ENCODE peak calls at places on chromosomes 13 and 19, in nine cellular contexts. V is A549; P is CD8-positive, alpha-beta memory T cell; R is stimulated activated CD8-positive, alpha-beta memory T cell treated with anti-CD3 and anti-CD28 coated beads, Interleukin-7, amount 100 ng/mL, for 1 hour; M is adrenal gland; S is HTR-8/SVneo; G is kidney tubule cell; I is central memory CD8-positive, alpha-beta T cell; O is OCI-LY7. A is an unnamed sample.

GRCh38 chr19:12987781-12988180 is 7.5 kb upstream of the NFIX start:
- DNase-seq in I (no peak), P (no peak), V (no peak), M (no peak), O (peak; percentile 30), S (no peak), G (no peak), R (no peak), A (no peak)

GRCh38 chr13:35388456-35388855 is 88.0 kb downstream of the MAB21L1 start:
- DNase-seq in O (no peak), M (no peak), P (no peak), S (no peak), I (no peak), V (no peak), G (no peak), R (no peak), A (no peak)

GRCh38 chr19:13118424-13119193 is 545 bp downstream of the NACC1 start:
- DNase-seq in P (no peak), O (peak; percentile 75), V (peak; percentile 38), M (peak; percentile 69), I (no peak), S (peak; percentile 84), R (no peak), G (peak; percentile 65), A (peak; percentile 49)

GRCh38 chr13:49399801-49400472 is 43.9 kb downstream of the CAB39L start:
- DNase-seq in S (no peak), G (no peak), I (no peak), R (no peak), O (peak; percentile 21), M (no peak), V (no peak), P (no peak), A (no peak)

GRCh38 chr19:18119243-18120105 is 21.9 kb downstream of the MAST3 start:
- DNase-seq in S (no peak), R (no peak), P (peak; percentile 62), G (no peak), V (no peak), M (no peak), I (peak; percentile 47), O (peak; percentile 63), A (peak; percentile 38)

GRCh38 chr13:24627090-24627714 is 53.0 kb upstream of the ATP12A start:
- DNase-seq in G (peak; percentile 47), I (no peak), V (peak; percentile 13), P (no peak), R (no peak), O (no peak), M (no peak), S (no peak), A (no peak)

GRCh38 chr13:45595968-45596367 is 19.6 kb downstream of the ERICH6B start:
- DNase-seq in G (no peak), V (no peak), I (no peak), R (no peak), S (no peak), P (no peak), O (no peak), M (no peak), A (no peak)

GRCh38 chr19:10780368-10780767 is 55.6 kb downstream of the TMED1 start:
- DNase-seq in R (no peak), O (no peak), V (no peak), G (no peak), S (no peak), M (no peak), P (no peak), I (no peak), A (no peak)

GRCh38 chr13:98443800-98444325 is 133.0 kb downstream of the STK24 start:
- DNase-seq in S (no peak), P (no peak), I (no peak), V (no peak), M (no peak), G (no peak), R (no peak), O (no peak), A (no peak)

GRCh38 chr19:3440082-3440481 is 40.2 kb downstream of the SMIM24 start:
- DNase-seq in V (peak; percentile 63), I (peak; percentile 38), S (no peak), R (peak; percentile 12), M (no peak), P (peak; percentile 26), G (peak; percentile 37), O (peak; percentile 50), A (peak; percentile 35)

GRCh38 chr13:93450761-93451160 is 224.2 kb downstream of the GPC6 start:
- DNase-seq in R (no peak), I (no peak), G (no peak), P (no peak), O (no peak), S (no peak), M (no peak), V (no peak), A (no peak)

GRCh38 chr13:44855860-44856259 is 133.4 kb downstream of the NUFIP1 start:
- DNase-seq in P (no peak), O (no peak), S (no peak), M (no peak), G (no peak), R (no peak), I (no peak), V (no peak), A (no peak)

GRCh38 chr19:56312337-56312736 is 2.3 kb downstream of the ZSCAN5A start:
- DNase-seq in G (no peak), O (no peak), R (no peak), M (no peak), S (no peak), P (no peak), V (no peak), I (no peak), A (no peak)

GRCh38 chr19:19997656-19998268 is 41.5 kb downstream of the ZNF682 start:
- DNase-seq in M (no peak), I (peak; percentile 13), G (peak; percentile 2), O (peak; percentile 56), P (peak; percentile 19), V (no peak), R (peak; percentile 4), S (no peak), A (no peak)

GRCh38 chr19:38362076-38362945 is 12.1 kb upstream of the PSMD8 start:
- DNase-seq in O (peak; percentile 74), V (peak; percentile 94), M (peak; percentile 82), R (peak; percentile 37), S (peak; percentile 78), G (peak; percentile 62), P (peak; percentile 43), I (no peak), A (no peak)

GRCh38 chr19:44623080-44623479 is 9.7 kb downstream of the IGSF23 start:
- DNase-seq in M (no peak), G (peak; percentile 51), P (no peak), O (no peak), R (no peak), S (no peak), I (no peak), V (no peak), A (no peak)

GRCh38 chr19:47427241-47428176 is 8.2 kb upstream of the MEIS3 start:
- DNase-seq in V (peak; percentile 93), M (peak; percentile 65), S (peak; percentile 86), P (peak; percentile 56), R (peak; percentile 19), I (peak; percentile 46), G (peak; percentile 61), O (peak; percentile 76), A (no peak)

GRCh38 chr19:29666634-29667389 is 1.6 kb downstream of the PLEKHF1 start:
- DNase-seq in S (no peak), M (peak; percentile 41), R (no peak), G (peak; percentile 58), V (no peak), O (no peak), P (no peak), I (no peak), A (peak; percentile 43)

GRCh38 chr13:90768116-90768515 is 579.4 kb upstream of the MIR17HG start:
- DNase-seq in P (no peak), M (no peak), G (no peak), R (no peak), V (no peak), I (no peak), O (no peak), S (no peak), A (no peak)

GRCh38 chr19:12669272-12670158 is 2.9 kb downstream of the WDR83 start:
- DNase-seq in I (peak; percentile 69), P (peak; percentile 74), V (peak; percentile 71), R (peak; percentile 48), G (peak; percentile 87), M (peak; percentile 76), S (peak; percentile 86), O (peak; percentile 88), A (peak; percentile 45)

GRCh38 chr19:5718579-5719273 is 1.2 kb downstream of the LONP1 start:
- DNase-seq in M (peak; percentile 69), S (peak; percentile 28), I (no peak), G (peak; percentile 82), O (peak; percentile 72), R (no peak), P (no peak), V (no peak), A (peak; percentile 47)

GRCh38 chr19:10808937-10809655 is 26.9 kb downstream of the TMED1 start:
- DNase-seq in V (no peak), O (no peak), M (no peak), I (peak; percentile 31), G (peak; percentile 60), S (no peak), P (no peak), R (no peak), A (peak; percentile 80)

GRCh38 chr19:47713046-47714021 is at the start of gene EHD2:
- DNase-seq in P (no peak), V (peak; percentile 69), O (no peak), I (no peak), S (peak; percentile 72), M (peak; percentile 82), R (no peak), G (peak; percentile 72), A (no peak)

GRCh38 chr19:54279441-54279962 is 1.4 kb downstream of the LILRB2 start:
- DNase-seq in I (no peak), S (no peak), O (no peak), V (no peak), R (no peak), G (no peak), M (no peak), P (no peak), A (no peak)

A was measured in NK-92 treated with Interleukin-12 subunit alpha and Interleukin-12 subunit beta, amount 100 ng/mL, for 24 hours.